ENCODE peak calls at places on chromosomes 11 and 22, in five cellular contexts. B, F, J, Y and U are unnamed samples.

GRCh38 chr11:134358853-134359490 is 27.2 kb downstream of the GLB1L2 start:
- DNase-seq in B (no peak), F (no peak), J (no peak), Y (no peak), U (peak; percentile 10)

GRCh38 chr22:46947516-46948260 is 185.2 kb downstream of the TBC1D22A start:
- DNase-seq in B (no peak), F (no peak), J (no peak), Y (no peak), U (no peak)

GRCh38 chr11:116420770-116421528 is 351.8 kb downstream of the BUD13 start:
- DNase-seq in B (peak; percentile 12), F (no peak), J (no peak), Y (no peak), U (no peak)

GRCh38 chr22:41305646-41306045 is 4.3 kb downstream of the ZC3H7B start:
- DNase-seq in B (no peak), F (no peak), J (peak; percentile 54), Y (no peak), U (no peak)

GRCh38 chr11:3203221-3204043 is 15.2 kb downstream of the MRGPRG start:
- DNase-seq in B (peak; percentile 64), F (no peak), J (no peak), Y (peak; percentile 84), U (peak; percentile 57)

GRCh38 chr11:45982656-45983470 is 60.4 kb downstream of the LARGE2 start:
- DNase-seq in B (peak; percentile 57), F (peak; percentile 63), J (peak; percentile 60), Y (peak; percentile 50), U (peak; percentile 74)

GRCh38 chr11:117734596-117734995 is 62.4 kb downstream of the DSCAML1 start:
- DNase-seq in B (no peak), F (no peak), J (no peak), Y (no peak), U (no peak)

GRCh38 chr22:36022162-36022561 is 6.5 kb downstream of the RBFOX2 start:
- DNase-seq in B (no peak), F (no peak), J (no peak), Y (no peak), U (no peak)

GRCh38 chr11:10878408-10879214 is 20.8 kb upstream of the ZBED5 start:
- DNase-seq in B (peak; percentile 89), F (peak; percentile 31), J (no peak), Y (peak; percentile 70), U (no peak)

GRCh38 chr11:124717786-124718634 is 21.7 kb upstream of the NRGN start:
- DNase-seq in B (peak; percentile 72), F (peak; percentile 32), J (peak; percentile 27), Y (peak; percentile 73), U (peak; percentile 54)

GRCh38 chr11:125300791-125301218 is 136.3 kb downstream of the PKNOX2 start:
- DNase-seq in B (peak; percentile 8), F (no peak), J (no peak), Y (no peak), U (no peak)

GRCh38 chr11:65059959-65060824 is 1.8 kb upstream of the NAALADL1 start:
- DNase-seq in B (no peak), F (no peak), J (no peak), Y (no peak), U (no peak)

GRCh38 chr11:567036-567628 is 6.4 kb downstream of the RASSF7 start:
- DNase-seq in B (no peak), F (no peak), J (no peak), Y (no peak), U (peak; percentile 11)

GRCh38 chr11:65417221-65417701 is 5.3 kb upstream of the NEAT1 start:
- DNase-seq in B (peak; percentile 69), F (peak; percentile 58), J (peak; percentile 45), Y (no peak), U (no peak)

GRCh38 chr11:117180020-117180419 is 1.5 kb downstream of the SIDT2 start:
- DNase-seq in B (no peak), F (no peak), J (no peak), Y (no peak), U (no peak)

GRCh38 chr22:49408102-49408836 is 419.4 kb downstream of the BRD1 start:
- DNase-seq in B (no peak), F (no peak), J (no peak), Y (no peak), U (no peak)

GRCh38 chr22:24427500-24428164 is at the start of gene ADORA2A:
- DNase-seq in B (peak; percentile 77), F (no peak), J (no peak), Y (no peak), U (no peak)

GRCh38 chr11:506238-506949 is 648 bp downstream of the RNH1 start:
- DNase-seq in B (peak; percentile 97), F (peak; percentile 98), J (peak; percentile 99), Y (peak; percentile 99), U (peak; percentile 98)

GRCh38 chr11:62061356-62062222 is 62.2 kb upstream of the INCENP start:
- DNase-seq in B (no peak), F (no peak), J (no peak), Y (no peak), U (no peak)

GRCh38 chr22:35921777-35922176 is 106.8 kb downstream of the RBFOX2 start:
- DNase-seq in B (peak; percentile 81), F (peak; percentile 82), J (peak; percentile 60), Y (peak; percentile 73), U (peak; percentile 39)

GRCh38 chr11:45062974-45063635 is 83.3 kb upstream of the PRDM11 start:
- DNase-seq in B (no peak), F (no peak), J (no peak), Y (no peak), U (no peak)

GRCh38 chr22:35546886-35547285 is 6.3 kb downstream of the RASD2 start:
- DNase-seq in B (no peak), F (no peak), J (no peak), Y (no peak), U (no peak)

GRCh38 chr11:13337986-13338436 is 60.4 kb downstream of the BMAL1 start:
- DNase-seq in B (peak; percentile 16), F (no peak), J (no peak), Y (no peak), U (no peak)

GRCh38 chr11:104618949-104619348 is 279.3 kb downstream of the CASP12 start:
- DNase-seq in B (no peak), F (no peak), J (no peak), Y (no peak), U (no peak)

GRCh38 chr11:131580466-131580865 is 210.1 kb downstream of the NTM start:
- DNase-seq in B (no peak), F (no peak), J (no peak), Y (no peak), U (no peak)

GRCh38 chr11:108863528-108863927 is 198.7 kb downstream of the DDX10 start:
- DNase-seq in B (no peak), F (no peak), J (no peak), Y (no peak), U (no peak)

GRCh38 chr11:98565311-98565710 is 455.4 kb upstream of the CNTN5 start:
- DNase-seq in B (no peak), F (no peak), J (no peak), Y (no peak), U (no peak)

GRCh38 chr11:46733234-46733633 is 14.2 kb downstream of the F2 start:
- DNase-seq in B (no peak), F (no peak), J (no peak), Y (no peak), U (no peak)

GRCh38 chr11:65560555-65561418 is 2.6 kb upstream of the LTBP3 start:
- DNase-seq in B (no peak), F (peak; percentile 58), J (peak; percentile 82), Y (peak; percentile 72), U (peak; percentile 77)

GRCh38 chr11:11043676-11044075 is 185.8 kb upstream of the ZBED5 start:
- DNase-seq in B (no peak), F (no peak), J (no peak), Y (no peak), U (no peak)

GRCh38 chr11:118998388-118998717 is 415 bp downstream of the CENATAC start:
- DNase-seq in B (peak; percentile 22), F (peak; percentile 13), J (no peak), Y (no peak), U (no peak)

GRCh38 chr11:15769203-15769602 is 587.1 kb downstream of the SOX6 start:
- DNase-seq in B (no peak), F (no peak), J (no peak), Y (no peak), U (no peak)

GRCh38 chr11:116888884-116889549 is 51.6 kb upstream of the APOA1 start:
- DNase-seq in B (no peak), F (no peak), J (no peak), Y (no peak), U (no peak)

GRCh38 chr11:77457340-77457739 is 16.6 kb downstream of the PAK1 start:
- DNase-seq in B (no peak), F (no peak), J (no peak), Y (peak; percentile 66), U (no peak)

GRCh38 chr11:12494699-12495098 is 117.3 kb downstream of the PARVA start:
- DNase-seq in B (no peak), F (no peak), J (no peak), Y (no peak), U (no peak)

GRCh38 chr11:8328231-8328794 is 64.6 kb upstream of the LMO1 start:
- DNase-seq in B (no peak), F (no peak), J (no peak), Y (no peak), U (no peak)

GRCh38 chr11:859394-860131 is 16.9 kb downstream of the TSPAN4 start:
- DNase-seq in B (no peak), F (peak; percentile 79), J (peak; percentile 86), Y (no peak), U (no peak)

GRCh38 chr11:76197332-76197731 is 9.0 kb downstream of the WNT11 start:
- DNase-seq in B (no peak), F (no peak), J (no peak), Y (no peak), U (no peak)

GRCh38 chr11:57658023-57658361 is 430 bp downstream of the CLP1 start:
- DNase-seq in B (no peak), F (no peak), J (no peak), Y (peak; percentile 26), U (no peak)
- TF ChIP-seq CTCF in B (no peak), F (no peak), J (no peak), Y (no peak), U (no peak)

GRCh38 chr11:1869427-1870325 is 16.8 kb downstream of the LSP1 start:
- DNase-seq in B (no peak), F (no peak), J (peak; percentile 64), Y (peak; percentile 30), U (peak; percentile 26)
- TF ChIP-seq CTCF in B (peak; percentile 40), F (peak; percentile 28), J (peak; percentile 29), Y (peak; percentile 37), U (no peak)

GRCh38 chr22:37098976-37099577 is 10.4 kb downstream of the TMPRSS6 start:
- DNase-seq in B (peak; percentile 29), F (no peak), J (no peak), Y (peak; percentile 42), U (peak; percentile 59)
- TF ChIP-seq CTCF in B (peak; percentile 28), F (no peak), J (no peak), Y (peak; percentile 42), U (no peak)

DNA sequence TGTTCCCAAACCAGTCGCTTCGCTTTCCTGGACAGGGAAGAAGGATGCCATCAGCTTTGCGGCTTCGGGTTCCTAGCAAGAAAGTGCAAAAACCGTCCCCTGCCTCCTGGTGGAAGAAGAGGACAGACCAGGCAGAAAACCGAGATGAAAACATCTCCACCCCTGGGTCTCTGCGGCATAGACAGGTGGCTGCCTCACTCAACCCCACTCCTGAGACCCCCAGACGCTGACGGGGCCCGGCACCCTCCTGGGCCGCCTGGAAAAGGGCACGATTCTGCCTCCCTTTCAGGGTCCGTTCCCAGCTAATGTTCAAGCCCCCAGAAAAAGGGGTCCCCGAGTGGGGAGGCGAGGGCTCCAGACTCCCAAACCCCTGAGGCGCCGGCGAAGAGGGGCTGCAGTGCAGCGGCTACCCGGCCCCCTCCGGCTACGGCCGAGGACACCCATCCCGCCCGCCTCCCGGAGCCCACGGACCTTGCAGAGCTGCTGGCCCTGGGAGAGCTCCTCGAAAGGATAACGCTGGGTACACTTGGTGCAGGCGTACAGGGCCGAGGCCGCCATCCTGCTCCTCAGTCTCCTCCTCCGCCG is 569 bp downstream of the FAM76B start:
- DNase-seq in B (peak; percentile 66), F (peak; percentile 6), J (no peak), Y (peak; percentile 80), U (peak; percentile 44)
- TF ChIP-seq CTCF in B (peak; percentile 30), F (peak; percentile 14), J (no peak), Y (peak; percentile 53), U (no peak)